ENCODE peak calls at places on chromosome 16, in nine cellular contexts. E is RCC 7860; X is stimulated activated CD4-positive, alpha-beta T cell treated with anti-CD3 and anti-CD28 coated beads, Interleukin-1b, Interleukin-23, amount 100 ng/mL, for 1 hour; T is hepatocyte; S is KG1; V is LHCN-M2; A is amygdala; Z is HEK293T; C is AG08395. P is an unnamed sample.

GRCh38 chr16:22035094-22035675 is 27.3 kb downstream of the MOSMO start:
- DNase-seq in C (no peak), A (no peak), S (no peak), E (no peak), Z (no peak), X (no peak), V (no peak), T (no peak), P (no peak)

GRCh38 chr16:23952128-23953041 is 116.6 kb downstream of the PRKCB start:
- DNase-seq in X (no peak), T (peak), E (no peak), A (peak), S (peak), C (no peak), V (no peak), Z (no peak), P (no peak)

GRCh38 chr16:64174327-64174726 is 947.5 kb downstream of the CDH11 start:
- DNase-seq in C (no peak), V (peak), S (no peak), X (no peak), Z (no peak), A (no peak), E (no peak), T (no peak), P (no peak)

GRCh38 chr16:56944954-56945839 is 13.3 kb downstream of the HERPUD1 start:
- DNase-seq in Z (no peak), X (no peak), T (no peak), S (no peak), C (no peak), V (peak), A (no peak), E (no peak), P (no peak)

GRCh38 chr16:87066695-87067556 is 250.3 kb downstream of the C16orf95 start:
- DNase-seq in S (no peak), C (no peak), E (no peak), A (no peak), X (no peak), T (no peak), Z (no peak), V (no peak), P (no peak)

GRCh38 chr16:17836868-17837602 is 366.3 kb upstream of the XYLT1 start:
- DNase-seq in E (peak), A (no peak), V (peak), X (no peak), S (no peak), T (peak), Z (no peak), C (peak), P (no peak)

GRCh38 chr16:68257906-68258800 is 6.2 kb upstream of the SLC7A6 start:
- DNase-seq in Z (no peak), T (peak), E (peak), V (peak), X (no peak), A (no peak), S (no peak), C (peak), P (no peak)

GRCh38 chr16:13510425-13511151 is 409.4 kb upstream of the ERCC4 start:
- DNase-seq in S (no peak), X (no peak), C (no peak), E (peak), T (no peak), A (no peak), Z (no peak), V (no peak), P (no peak)

GRCh38 chr16:70730016-70730415 is 44.2 kb upstream of the MTSS2 start:
- DNase-seq in S (no peak), V (no peak), T (no peak), X (no peak), C (no peak), A (peak), E (no peak), Z (no peak), P (peak)

GRCh38 chr16:81523387-81524115 is 78.9 kb downstream of the CMIP start:
- DNase-seq in E (peak), S (no peak), A (no peak), V (peak), T (no peak), Z (no peak), C (peak), X (no peak), P (no peak)

GRCh38 chr16:76866994-76867393 is 324.0 kb upstream of the MON1B start:
- DNase-seq in S (no peak), A (no peak), V (no peak), T (no peak), C (no peak), E (no peak), X (no peak), Z (no peak), P (no peak)

GRCh38 chr16:72844225-72844920 is 203.6 kb downstream of the ZFHX3 start:
- DNase-seq in Z (no peak), C (no peak), A (no peak), V (no peak), E (no peak), T (no peak), S (no peak), X (no peak), P (no peak)

GRCh38 chr16:716250-716607 is 1.3 kb downstream of the METRN start:
- DNase-seq in Z (no peak), V (no peak), A (peak), T (no peak), X (no peak), S (no peak), C (peak), E (peak), P (peak)

GRCh38 chr16:3997231-3997841 is 116.8 kb upstream of the CREBBP start:
- DNase-seq in Z (no peak), C (no peak), V (no peak), A (no peak), S (no peak), T (no peak), X (no peak), E (no peak), P (no peak)

GRCh38 chr16:19481291-19481690 is 40.6 kb downstream of the GDE1 start:
- DNase-seq in E (no peak), A (no peak), V (peak), C (no peak), Z (no peak), S (no peak), X (no peak), T (no peak), P (no peak)

GRCh38 chr16:10081201-10081940 is 100.9 kb downstream of the GRIN2A start:
- DNase-seq in X (no peak), E (no peak), Z (no peak), V (no peak), S (no peak), C (no peak), T (no peak), A (no peak), P (no peak)

GRCh38 chr16:29804455-29805231 is 1.7 kb upstream of the MAZ start:
- DNase-seq in Z (no peak), X (no peak), S (no peak), C (peak), A (no peak), V (no peak), E (peak), T (no peak), P (no peak)

GRCh38 chr16:57621521-57622268 is 6.7 kb upstream of the ADGRG1 start:
- DNase-seq in A (no peak), C (no peak), S (no peak), X (no peak), Z (no peak), E (no peak), T (peak), V (no peak), P (no peak)

GRCh38 chr16:4937782-4938682 is 1.1 kb upstream of the PPL start:
- DNase-seq in S (no peak), Z (no peak), C (no peak), A (no peak), E (no peak), V (no peak), T (peak), X (no peak), P (no peak)